ENCODE peak calls at places on chromosomes 2 and 18, in seven cellular contexts. L is PC-3, K is body of pancreas, U is tibial artery, W is IMR-90, F is HCT116, R is uterus. G is an unnamed sample.

GRCh38 chr18:48545690-48546365 is 7.0 kb downstream of the CTIF start:
- DNase-seq in L (no peak), K (no peak), U (peak; percentile 83), W (peak; percentile 90), F (no peak), R (peak; percentile 42), G (peak; percentile 72)

GRCh38 chr2:121591199-121591598 is 58.1 kb downstream of the CLASP1 start:
- DNase-seq in L (no peak), K (no peak), U (no peak), W (no peak), F (no peak), R (no peak), G (no peak)

GRCh38 chr18:41942254-41942653 is 12.8 kb upstream of the PIK3C3 start:
- DNase-seq in L (no peak), K (no peak), U (no peak), W (no peak), F (no peak), R (no peak), G (no peak)

GRCh38 chr18:8661754-8662573 is 43.4 kb upstream of the MTCL1 start:
- DNase-seq in L (peak; percentile 53), K (no peak), U (no peak), W (peak; percentile 28), F (no peak), R (no peak), G (no peak)

GRCh38 chr2:154910701-154911100 is 212.2 kb downstream of the KCNJ3 start:
- DNase-seq in L (no peak), K (no peak), U (no peak), W (no peak), F (no peak), R (no peak), G (no peak)

GRCh38 chr2:206881708-206882335 is 57.5 kb upstream of the CPO start:
- DNase-seq in L (no peak), K (no peak), U (no peak), W (no peak), F (no peak), R (no peak), G (no peak)

GRCh38 chr2:218404351-218405145 is 4.9 kb downstream of the CTDSP1 start:
- DNase-seq in L (no peak), K (no peak), U (no peak), W (no peak), F (no peak), R (peak; percentile 38), G (no peak)

GRCh38 chr18:46624127-46624526 is 32.9 kb downstream of the LOXHD1 start:
- DNase-seq in L (no peak), K (no peak), U (no peak), W (no peak), F (no peak), R (no peak), G (no peak)

GRCh38 chr18:62720766-62721613 is 5.6 kb downstream of the PHLPP1 start:
- DNase-seq in L (no peak), K (no peak), U (no peak), W (no peak), F (no peak), R (no peak), G (no peak)

GRCh38 chr2:72883356-72883962 is 3.7 kb upstream of the SPR start:
- DNase-seq in L (peak; percentile 53), K (no peak), U (no peak), W (peak; percentile 46), F (no peak), R (no peak), G (no peak)

GRCh38 chr18:23495723-23496440 is 7.4 kb upstream of the RMC1 start:
- DNase-seq in L (peak; percentile 74), K (no peak), U (no peak), W (no peak), F (no peak), R (no peak), G (no peak)

GRCh38 chr2:218829868-218830451 is 1.6 kb downstream of the PRKAG3 start:
- DNase-seq in L (no peak), K (no peak), U (peak; percentile 64), W (no peak), F (no peak), R (no peak), G (peak; percentile 77)

GRCh38 chr2:625415-626135 is 51.6 kb downstream of the TMEM18 start:
- DNase-seq in L (no peak), K (no peak), U (no peak), W (no peak), F (no peak), R (no peak), G (no peak)

GRCh38 chr2:124699001-124699565 is 674.0 kb downstream of the CNTNAP5 start:
- DNase-seq in L (no peak), K (no peak), U (no peak), W (peak; percentile 5), F (no peak), R (no peak), G (no peak)

GRCh38 chr2:237322564-237322963 is 91.4 kb downstream of the COL6A3 start:
- DNase-seq in L (peak; percentile 63), K (peak; percentile 47), U (no peak), W (no peak), F (peak; percentile 37), R (no peak), G (no peak)
- H3K4me1 ChIP-seq in L (no peaks in the 10 kb centered on the region), K (no peaks in the 10 kb centered on the region), U (no peaks in the 10 kb centered on the region), W (peaks cover 27% of the 10 kb centered on the region), F (no peaks in the 10 kb centered on the region), R (peaks cover 10% of the 10 kb centered on the region), G (peaks cover 7% of the 10 kb centered on the region)

GRCh38 chr18:25168011-25168410 is 184.0 kb downstream of the ZNF521 start:
- DNase-seq in L (no peak), K (no peak), U (no peak), W (no peak), F (no peak), R (no peak), G (no peak)

GRCh38 chr18:25169701-25170100 is 182.3 kb downstream of the ZNF521 start:
- DNase-seq in L (no peak), K (no peak), U (no peak), W (peak; percentile 53), F (no peak), R (no peak), G (no peak)

GRCh38 chr18:25166113-25166512 is 185.9 kb downstream of the ZNF521 start:
- DNase-seq in L (no peak), K (no peak), U (no peak), W (peak; percentile 73), F (no peak), R (no peak), G (no peak)

GRCh38 chr18:25164837-25165791 is 186.9 kb downstream of the ZNF521 start:
- DNase-seq in L (no peak), K (no peak), U (no peak), W (peak; percentile 84), F (no peak), R (no peak), G (no peak)

GRCh38 chr18:25164211-25164836 is 187.6 kb downstream of the ZNF521 start:
- DNase-seq in L (no peak), K (no peak), U (no peak), W (no peak), F (no peak), R (no peak), G (no peak)
- H3K4me3 ChIP-seq in L (no peak overlapping the region), K (no peak overlapping the region), U (peak overlapping the region; percentile 41), W (peak overlapping the region; percentile 29), F (no peak overlapping the region), R (peak overlapping the region; percentile 7), G (peak overlapping the region; percentile 57)

DNA sequence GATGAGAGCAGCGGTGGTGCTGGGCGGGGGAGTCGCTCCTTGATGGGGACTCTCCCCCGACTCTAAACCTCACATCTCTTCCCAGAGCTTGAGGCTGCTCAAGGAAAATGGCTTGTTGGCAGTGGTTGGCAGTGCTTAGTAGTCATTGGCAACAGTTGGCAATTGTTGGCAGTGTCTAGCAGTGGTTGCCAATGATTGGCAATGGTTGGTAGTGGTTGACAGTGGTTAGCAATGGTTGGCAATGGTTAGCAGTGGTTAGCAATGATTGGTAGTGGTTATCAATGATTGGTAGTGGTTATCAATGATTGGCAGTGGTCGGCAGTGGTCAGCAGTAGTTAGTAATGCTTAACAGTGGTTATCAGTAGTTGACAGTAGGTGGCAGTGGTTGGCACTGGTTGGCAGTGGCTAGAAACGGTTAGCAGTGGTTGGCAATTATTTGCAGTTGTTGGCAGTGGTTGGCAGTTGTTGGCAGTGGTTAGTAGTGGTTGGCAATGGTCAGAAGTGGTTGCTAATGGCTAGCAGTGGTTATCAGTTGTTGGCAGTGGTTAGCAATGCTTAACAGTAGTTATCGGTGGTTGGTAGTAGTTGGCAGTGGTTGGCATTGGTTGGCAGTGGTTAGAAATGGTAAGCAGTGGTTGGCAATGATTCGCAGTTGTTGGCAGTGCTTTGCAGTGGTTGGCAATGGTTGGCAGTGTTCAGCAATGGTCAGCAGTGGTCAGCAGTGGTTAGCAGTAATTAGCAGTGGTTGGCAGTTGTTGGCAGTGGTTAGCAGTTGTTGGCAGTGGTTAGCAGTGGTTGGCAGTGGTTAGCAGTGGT is 85.4 kb upstream of the OTOS start:
- DNase-seq in L (peak; percentile 29), K (peak; percentile 5), U (peak; percentile 25), W (no peak), F (no peak), R (no peak), G (no peak)
- TF ChIP-seq CTCF in L (peak; percentile 60), K (no peak), U (no peak), W (no peak), F (peak; percentile 52), R (no peak), G (no peak)

GRCh38 chr2:191276792-191277465 is 31.7 kb downstream of the MYO1B start:
- DNase-seq in L (no peak), K (no peak), U (no peak), W (peak; percentile 18), F (no peak), R (no peak), G (no peak)
- H3K4me1 ChIP-seq in L (no peaks in the 10 kb centered on the region), K (peaks cover 33% of the 10 kb centered on the region), U (no peaks in the 10 kb centered on the region), W (peaks cover 7% of the 10 kb centered on the region), F (no peaks in the 10 kb centered on the region), R (no peaks in the 10 kb centered on the region), G (no peaks in the 10 kb centered on the region)

GRCh38 chr2:227848586-227848985 is 22.8 kb upstream of the DAW1 start:
- DNase-seq in L (peak; percentile 60), K (no peak), U (no peak), W (no peak), F (no peak), R (no peak), G (no peak)
- H3K4me3 ChIP-seq in L (no peak overlapping the region), K (no peak overlapping the region), U (no peak overlapping the region), W (no peak overlapping the region), F (no peak overlapping the region), R (no peak overlapping the region), G (no peak overlapping the region)

GRCh38 chr2:235642446-235643107 is 148.7 kb downstream of the AGAP1 start:
- DNase-seq in L (no peak), K (no peak), U (no peak), W (peak; percentile 82), F (no peak), R (no peak), G (peak; percentile 36)
- TF ChIP-seq CTCF in L (no peak), K (no peak), U (no peak), W (no peak), F (no peak), R (no peak), G (no peak)

G was measured in psoas muscle.